ENCODE peak calls at places on chromosomes 16 and 17, in five cellular contexts. C is retinal pigment epithelial cell, N is Peyer's patch, F is fibroblast of mammary gland, O is cardiac fibroblast. W is an unnamed sample.

GRCh38 chr17:8698142-8699050 is 46.2 kb downstream of the CCDC42 start:
- DNase-seq in C (no peak), N (no peak), F (peak; percentile 74), O (peak; percentile 40), W (no peak)

GRCh38 chr17:59366773-59367656 is 35.6 kb downstream of the YPEL2 start:
- DNase-seq in C (no peak), N (no peak), F (peak; percentile 65), O (peak; percentile 78), W (no peak)

GRCh38 chr17:82058855-82059249 is 6.8 kb downstream of the DUS1L start:
- DNase-seq in C (no peak), N (no peak), F (no peak), O (no peak), W (no peak)

GRCh38 chr17:51402881-51403280 is 142.5 kb downstream of the UTP18 start:
- DNase-seq in C (no peak), N (no peak), F (no peak), O (no peak), W (no peak)

GRCh38 chr16:85173981-85174751 is 61.9 kb upstream of the CIBAR2 start:
- DNase-seq in C (no peak), N (no peak), F (peak; percentile 82), O (peak; percentile 80), W (no peak)

GRCh38 chr17:13869301-13869700 is 200.0 kb upstream of the COX10 start:
- DNase-seq in C (no peak), N (no peak), F (no peak), O (no peak), W (no peak)

GRCh38 chr17:59155439-59156177 is at the start of gene PRR11:
- DNase-seq in C (peak; percentile 100), N (peak; percentile 98), F (peak; percentile 100), O (peak; percentile 100), W (peak; percentile 88)

GRCh38 chr17:35238817-35239216 is 4.1 kb upstream of the SLFN5 start:
- DNase-seq in C (no peak), N (no peak), F (peak; percentile 80), O (peak; percentile 70), W (no peak)

GRCh38 chr16:13957197-13958078 is 37.5 kb downstream of the ERCC4 start:
- DNase-seq in C (peak; percentile 79), N (peak; percentile 62), F (peak; percentile 99), O (peak; percentile 90), W (peak; percentile 51)

GRCh38 chr16:56789360-56789759 is 59.4 kb downstream of the NUP93 start:
- DNase-seq in C (no peak), N (no peak), F (peak; percentile 38), O (peak; percentile 59), W (no peak)

GRCh38 chr17:31508310-31509094 is 117.0 kb downstream of the RAB11FIP4 start:
- DNase-seq in C (no peak), N (peak; percentile 47), F (no peak), O (no peak), W (peak; percentile 73)

GRCh38 chr17:27551701-27552466 is 79.1 kb upstream of the LGALS9 start:
- DNase-seq in C (no peak), N (no peak), F (no peak), O (peak; percentile 43), W (no peak)

GRCh38 chr17:73269791-73270190 is 8.1 kb upstream of the CPSF4L start:
- DNase-seq in C (no peak), N (no peak), F (no peak), O (no peak), W (no peak)

GRCh38 chr17:17090642-17091103 is 48.4 kb downstream of the MPRIP start:
- DNase-seq in C (no peak), N (no peak), F (no peak), O (no peak), W (no peak)

GRCh38 chr16:84810518-84811273 is 9.1 kb upstream of the CRISPLD2 start:
- DNase-seq in C (no peak), N (no peak), F (peak; percentile 95), O (peak; percentile 74), W (peak; percentile 61)

GRCh38 chr17:70739046-70739445 is 569.7 kb downstream of the KCNJ2 start:
- DNase-seq in C (no peak), N (no peak), F (no peak), O (no peak), W (no peak)

GRCh38 chr17:59572301-59572924 is 7.0 kb downstream of the DHX40 start:
- DNase-seq in C (no peak), N (no peak), F (peak; percentile 82), O (peak; percentile 73), W (peak; percentile 42)

GRCh38 chr16:6725634-6726331 is 606.9 kb upstream of the RBFOX1 start:
- DNase-seq in C (no peak), N (no peak), F (no peak), O (peak; percentile 1), W (no peak)

GRCh38 chr17:76831316-76831715 is 36.9 kb upstream of the MGAT5B start:
- DNase-seq in C (no peak), N (no peak), F (no peak), O (no peak), W (no peak)

GRCh38 chr17:2085648-2085949 is 30.7 kb downstream of the HIC1 start:
- DNase-seq in C (no peak), N (no peak), F (peak; percentile 81), O (peak; percentile 63), W (no peak)

GRCh38 chr16:87832759-87833502 is 36.4 kb downstream of the SLC7A5 start:
- DNase-seq in C (no peak), N (peak; percentile 51), F (no peak), O (no peak), W (no peak)

GRCh38 chr16:4610011-4611005 is 4.4 kb downstream of the UBALD1 start:
- DNase-seq in C (no peak), N (no peak), F (no peak), O (no peak), W (no peak)

GRCh38 chr16:4612977-4613635 is 1.6 kb downstream of the UBALD1 start:
- DNase-seq in C (no peak), N (no peak), F (no peak), O (no peak), W (no peak)

GRCh38 chr16:4611337-4612023 is 3.2 kb downstream of the UBALD1 start:
- DNase-seq in C (no peak), N (no peak), F (no peak), O (peak; percentile 57), W (no peak)

GRCh38 chr16:4613636-4614570 is 785 bp downstream of the UBALD1 start:
- DNase-seq in C (no peak), N (no peak), F (peak; percentile 35), O (peak; percentile 37), W (peak; percentile 71)

DNA sequence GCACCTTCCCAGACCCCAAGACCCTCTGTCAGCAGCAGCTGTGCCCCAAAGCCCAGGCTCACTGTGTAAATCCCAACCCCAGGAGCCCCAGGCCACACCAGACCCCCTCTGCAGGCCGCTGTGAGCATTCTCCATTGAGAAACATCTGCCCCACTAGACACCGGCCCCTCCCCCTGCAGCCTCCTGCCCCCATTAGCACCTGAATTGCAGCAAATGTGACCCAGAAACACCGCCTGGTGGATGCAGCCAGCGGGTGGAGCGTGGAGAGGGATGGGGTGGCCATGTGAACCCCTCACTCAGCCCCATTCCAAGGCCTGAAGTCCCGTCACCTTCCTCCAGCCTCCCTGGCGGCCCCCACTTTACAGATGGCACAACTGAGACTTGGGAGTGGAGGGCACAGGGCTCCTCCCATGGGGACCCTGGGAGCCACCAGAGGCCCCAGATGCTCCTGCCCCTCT is 2.2 kb downstream of the UBALD1 start:
- DNase-seq in C (no peak), N (no peak), F (no peak), O (no peak), W (no peak)
- TF ChIP-seq CTCF in C (peak; percentile 30), N (no peak), F (no peak), O (no peak), W (no peak)

DNA sequence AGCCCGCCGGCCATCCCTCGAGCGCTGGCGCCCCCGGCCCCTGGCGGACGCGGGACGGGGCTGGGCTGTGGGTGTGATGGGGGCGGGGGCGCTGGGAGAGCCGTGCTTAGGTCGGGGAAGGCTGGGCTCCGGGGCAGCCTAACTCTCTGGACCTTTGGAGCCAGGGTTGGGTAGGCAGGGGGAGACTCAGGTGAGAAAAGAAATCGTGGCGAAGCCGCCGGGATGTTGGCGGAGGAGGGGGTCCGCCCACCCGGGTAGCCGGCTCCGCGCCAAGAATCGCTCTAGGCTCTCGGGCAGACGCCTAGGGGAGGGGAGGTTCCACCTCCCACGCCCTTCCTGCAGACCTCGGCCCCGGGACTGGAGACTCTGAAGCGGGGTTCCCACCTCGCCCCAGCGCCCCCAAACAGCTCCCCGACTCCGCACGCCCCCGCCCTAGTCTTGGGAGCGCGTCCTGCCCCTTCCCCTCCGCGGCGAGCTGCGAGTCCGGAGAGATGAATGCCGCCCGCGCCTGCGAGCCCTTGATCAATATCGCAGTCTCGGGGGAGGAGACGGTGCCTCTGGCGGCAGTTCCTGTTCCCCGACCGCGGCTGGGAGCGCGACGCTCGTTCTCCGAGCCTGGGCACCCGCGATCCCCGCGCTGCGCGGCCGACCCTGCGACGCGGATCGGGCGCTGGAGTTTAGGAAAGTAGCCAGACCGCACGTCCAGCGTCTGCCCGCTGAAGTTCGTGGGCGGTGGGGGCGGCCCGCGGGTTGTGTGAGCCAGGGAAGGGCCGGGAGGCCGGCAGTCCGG is 658 bp downstream of the CRHR1 start:
- DNase-seq in C (no peak), N (peak; percentile 23), F (no peak), O (no peak), W (peak; percentile 78)
- TF ChIP-seq CTCF in C (no peak), N (no peak), F (no peak), O (no peak), W (no peak)

DNA sequence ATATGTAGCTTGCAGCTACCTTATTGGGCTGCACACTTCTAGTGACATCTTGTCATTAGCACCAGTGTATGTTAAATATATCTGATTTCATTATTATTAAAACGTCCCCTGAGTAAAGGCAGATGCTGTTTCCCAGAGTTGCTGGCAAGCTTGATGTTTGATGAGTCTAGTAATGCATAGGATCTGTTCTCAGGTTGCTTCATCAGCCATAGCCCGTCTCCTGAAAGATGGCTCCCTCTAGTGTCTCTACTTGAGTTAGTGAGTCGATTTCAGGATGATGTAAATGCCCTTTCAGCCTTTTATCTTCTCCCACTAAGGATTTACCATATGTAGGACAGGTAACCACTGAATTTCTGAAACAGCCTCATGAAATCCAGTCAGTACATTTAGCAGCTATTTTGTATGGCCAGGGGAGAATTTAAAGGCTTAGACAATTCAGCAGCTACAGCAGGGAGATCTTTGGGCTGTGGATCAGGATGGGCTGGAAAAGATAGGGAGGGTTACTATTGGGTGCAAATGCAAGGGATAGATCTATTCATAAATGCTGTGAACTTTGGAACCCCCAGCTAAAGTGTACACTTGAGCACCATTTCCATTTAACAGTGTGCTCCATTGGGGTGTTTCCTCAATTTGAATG is 376.3 kb downstream of the CNTNAP4 start:
- DNase-seq in C (peak; percentile 4), N (no peak), F (peak; percentile 74), O (peak; percentile 55), W (peak; percentile 33)
- TF ChIP-seq CTCF in C (peak; percentile 63), N (no peak), F (peak; percentile 79), O (peak; percentile 54), W (peak; percentile 37)

GRCh38 chr17:78174332-78174869 is 6.0 kb downstream of the SYNGR2 start:
- DNase-seq in C (no peak), N (peak; percentile 64), F (no peak), O (no peak), W (no peak)
- TF ChIP-seq CTCF in C (no peak), N (no peak), F (no peak), O (no peak), W (no peak)

DNA sequence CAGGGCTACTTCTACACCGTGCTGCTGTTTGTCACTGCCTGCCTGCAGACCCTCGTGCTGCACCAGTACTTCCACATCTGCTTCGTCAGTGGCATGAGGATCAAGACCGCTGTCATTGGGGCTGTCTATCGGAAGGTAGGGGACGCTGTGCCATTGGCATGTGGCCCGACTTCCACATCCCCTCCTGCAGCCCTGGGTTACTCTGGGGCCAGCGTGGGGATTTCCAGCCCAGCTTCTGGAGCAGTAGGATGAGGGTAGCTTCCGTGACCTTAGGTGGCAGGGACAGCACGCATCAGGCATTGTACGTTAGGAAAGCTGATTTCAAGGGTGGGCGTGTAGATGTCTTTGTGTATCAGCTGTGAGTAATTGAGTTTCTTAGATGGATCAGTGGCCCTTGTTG is 96.5 kb downstream of the ABCC1 start:
- DNase-seq in C (no peak), N (no peak), F (no peak), O (no peak), W (no peak)
- TF ChIP-seq CTCF in C (peak; percentile 38), N (no peak), F (peak; percentile 22), O (no peak), W (no peak)